ENCODE peak calls at places on chromosomes 2 and 18, in four cellular contexts. One of them, this sample, is unnamed.

GRCh38 chr2:194826241-194826640 is 830.8 kb upstream of the SLC39A10 start:
- DNase-seq in breast epithelium: no peak
- DNase-seq in transverse colon: no peak
- DNase-seq in esophagus muscularis mucosa: no peak
- DNase-seq in this sample: no peak

GRCh38 chr18:2846638-2847340 is at the start of gene EMILIN2:
- DNase-seq in breast epithelium: peak
- DNase-seq in esophagus muscularis mucosa: peak
- DNase-seq in transverse colon: peak
- DNase-seq in this sample: no peak

GRCh38 chr2:191803007-191803406 is 43.9 kb downstream of the CAVIN2 start:
- DNase-seq in esophagus muscularis mucosa: no peak
- DNase-seq in transverse colon: no peak
- DNase-seq in breast epithelium: no peak
- DNase-seq in this sample: no peak

GRCh38 chr2:210663574-210663973 is 107.2 kb downstream of the CPS1 start:
- DNase-seq in transverse colon: no peak
- DNase-seq in breast epithelium: no peak
- DNase-seq in esophagus muscularis mucosa: no peak
- DNase-seq in this sample: peak

GRCh38 chr2:33602216-33602830 is 3.2 kb upstream of the FAM98A start:
- DNase-seq in transverse colon: no peak
- DNase-seq in breast epithelium: no peak
- DNase-seq in esophagus muscularis mucosa: no peak
- DNase-seq in this sample: no peak

GRCh38 chr2:176614049-176614448 is 344.8 kb downstream of the MTX2 start:
- DNase-seq in transverse colon: no peak
- DNase-seq in breast epithelium: no peak
- DNase-seq in esophagus muscularis mucosa: no peak
- DNase-seq in this sample: no peak

GRCh38 chr2:51918113-51918512 is 886.2 kb upstream of the NRXN1 start:
- DNase-seq in breast epithelium: no peak
- DNase-seq in transverse colon: no peak
- DNase-seq in esophagus muscularis mucosa: no peak
- DNase-seq in this sample: peak

GRCh38 chr2:62938126-62938525 is 112.5 kb upstream of the OTX1 start:
- DNase-seq in transverse colon: no peak
- DNase-seq in esophagus muscularis mucosa: no peak
- DNase-seq in breast epithelium: no peak
- DNase-seq in this sample: no peak

GRCh38 chr18:48975221-48975816 is 24.6 kb upstream of the SMAD7 start:
- DNase-seq in transverse colon: no peak
- DNase-seq in esophagus muscularis mucosa: no peak
- DNase-seq in breast epithelium: no peak
- DNase-seq in this sample: no peak

GRCh38 chr18:24731981-24732380 is 271.5 kb downstream of the HRH4 start:
- DNase-seq in transverse colon: no peak
- DNase-seq in breast epithelium: no peak
- DNase-seq in esophagus muscularis mucosa: peak
- DNase-seq in this sample: peak

GRCh38 chr2:39530423-39530866 is 93.4 kb upstream of the MAP4K3 start:
- DNase-seq in transverse colon: no peak
- DNase-seq in esophagus muscularis mucosa: peak
- DNase-seq in breast epithelium: no peak
- DNase-seq in this sample: peak

GRCh38 chr18:41871229-41872000 is 83.6 kb upstream of the PIK3C3 start:
- DNase-seq in transverse colon: no peak
- DNase-seq in esophagus muscularis mucosa: no peak
- DNase-seq in breast epithelium: no peak
- DNase-seq in this sample: peak

GRCh38 chr2:140144611-140145010 is 1364.4 kb upstream of the NXPH2 start:
- DNase-seq in breast epithelium: no peak
- DNase-seq in transverse colon: no peak
- DNase-seq in esophagus muscularis mucosa: no peak
- DNase-seq in this sample: no peak

GRCh38 chr18:63936156-63936931 is 12.8 kb upstream of the HMSD start:
- DNase-seq in transverse colon: peak
- DNase-seq in esophagus muscularis mucosa: peak
- DNase-seq in breast epithelium: peak
- DNase-seq in this sample: peak

GRCh38 chr2:85064927-85065630 is 68.1 kb upstream of the TCF7L1 start:
- DNase-seq in transverse colon: no peak
- DNase-seq in breast epithelium: no peak
- DNase-seq in esophagus muscularis mucosa: no peak
- DNase-seq in this sample: no peak

GRCh38 chr2:165745916-165746315 is 48.1 kb downstream of the GALNT3 start:
- DNase-seq in breast epithelium: no peak
- DNase-seq in transverse colon: no peak
- DNase-seq in esophagus muscularis mucosa: no peak
- DNase-seq in this sample: peak

GRCh38 chr2:226495466-226496161 is 304.0 kb downstream of the IRS1 start:
- DNase-seq in breast epithelium: no peak
- DNase-seq in transverse colon: no peak
- DNase-seq in esophagus muscularis mucosa: no peak
- DNase-seq in this sample: no peak

GRCh38 chr2:135076556-135076955 is 24.5 kb downstream of the RAB3GAP1 start:
- DNase-seq in breast epithelium: no peak
- DNase-seq in transverse colon: no peak
- DNase-seq in esophagus muscularis mucosa: no peak
- DNase-seq in this sample: no peak

GRCh38 chr2:168490015-168490874 is 34.2 kb downstream of the CERS6 start:
- DNase-seq in breast epithelium: no peak
- DNase-seq in transverse colon: no peak
- DNase-seq in esophagus muscularis mucosa: no peak
- DNase-seq in this sample: no peak

DNA sequence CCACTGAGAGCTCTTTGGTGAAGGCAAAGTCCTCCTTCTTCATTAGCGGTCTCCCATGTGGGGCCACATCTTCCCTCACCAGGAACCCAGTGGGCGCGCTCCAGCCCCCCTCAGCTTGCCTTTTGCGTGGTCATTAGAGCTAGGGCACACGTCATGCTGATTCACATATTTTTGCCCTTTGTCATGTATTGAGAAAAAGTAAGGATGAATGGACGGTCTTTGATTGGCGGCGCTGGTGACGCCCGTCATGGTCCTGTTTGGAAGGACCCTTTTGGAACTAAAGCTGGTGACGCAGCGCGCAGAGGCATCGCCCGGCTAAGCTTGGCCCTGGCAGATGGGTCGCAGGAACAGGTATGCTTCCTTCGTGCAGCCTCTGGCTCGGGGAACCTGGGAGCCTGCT is 3.1 kb downstream of the SLC14A1 start:
- DNase-seq in transverse colon: no peak
- DNase-seq in esophagus muscularis mucosa: no peak
- DNase-seq in breast epithelium: no peak
- DNase-seq in this sample: no peak
- H3K27ac ChIP-seq in transverse colon: no peak
- H3K27ac ChIP-seq in esophagus muscularis mucosa: no peak
- H3K27ac ChIP-seq in breast epithelium: no peak
- H3K27ac ChIP-seq in this sample: no peak

DNA sequence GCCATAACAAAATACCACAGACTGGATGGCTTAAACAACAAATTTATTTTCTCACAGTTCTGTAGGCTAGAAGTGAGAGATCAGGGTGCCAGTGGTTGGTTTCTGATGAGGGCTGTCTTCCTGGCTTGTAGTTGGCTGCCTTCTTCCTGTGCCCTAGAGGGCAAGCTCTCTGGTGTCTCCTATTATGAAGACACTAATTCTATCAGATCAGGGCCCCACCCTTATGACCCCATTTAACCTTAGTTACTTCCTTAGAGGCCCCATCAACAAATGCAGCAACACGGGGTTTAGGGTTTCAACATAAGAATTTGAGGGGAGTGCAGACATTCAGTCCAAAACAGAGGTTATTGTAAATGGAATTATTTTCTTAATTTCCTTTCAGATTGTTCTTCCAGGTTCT is 22.9 kb downstream of the CYP27A1 start:
- DNase-seq in esophagus muscularis mucosa: peak
- DNase-seq in transverse colon: no peak
- DNase-seq in breast epithelium: peak
- DNase-seq in this sample: no peak
- H3K27ac ChIP-seq in esophagus muscularis mucosa: no peak
- H3K27ac ChIP-seq in transverse colon: peak
- H3K27ac ChIP-seq in breast epithelium: no peak
- H3K27ac ChIP-seq in this sample: no peak

GRCh38 chr2:42792087-42792582 is 248 bp downstream of the HAAO start:
- DNase-seq in esophagus muscularis mucosa: no peak
- DNase-seq in transverse colon: no peak
- DNase-seq in breast epithelium: no peak
- DNase-seq in this sample: no peak

GRCh38 chr2:42793314-42794270 is 1.2 kb upstream of the HAAO start:
- DNase-seq in breast epithelium: peak
- DNase-seq in transverse colon: no peak
- DNase-seq in esophagus muscularis mucosa: no peak
- DNase-seq in this sample: no peak

GRCh38 chr2:42791606-42792005 is 777 bp downstream of the HAAO start:
- DNase-seq in esophagus muscularis mucosa: no peak
- DNase-seq in breast epithelium: no peak
- DNase-seq in transverse colon: no peak
- DNase-seq in this sample: no peak

GRCh38 chr2:42794271-42795046 is 2.1 kb upstream of the HAAO start:
- DNase-seq in esophagus muscularis mucosa: no peak
- DNase-seq in transverse colon: peak
- DNase-seq in breast epithelium: no peak
- DNase-seq in this sample: no peak

DNA sequence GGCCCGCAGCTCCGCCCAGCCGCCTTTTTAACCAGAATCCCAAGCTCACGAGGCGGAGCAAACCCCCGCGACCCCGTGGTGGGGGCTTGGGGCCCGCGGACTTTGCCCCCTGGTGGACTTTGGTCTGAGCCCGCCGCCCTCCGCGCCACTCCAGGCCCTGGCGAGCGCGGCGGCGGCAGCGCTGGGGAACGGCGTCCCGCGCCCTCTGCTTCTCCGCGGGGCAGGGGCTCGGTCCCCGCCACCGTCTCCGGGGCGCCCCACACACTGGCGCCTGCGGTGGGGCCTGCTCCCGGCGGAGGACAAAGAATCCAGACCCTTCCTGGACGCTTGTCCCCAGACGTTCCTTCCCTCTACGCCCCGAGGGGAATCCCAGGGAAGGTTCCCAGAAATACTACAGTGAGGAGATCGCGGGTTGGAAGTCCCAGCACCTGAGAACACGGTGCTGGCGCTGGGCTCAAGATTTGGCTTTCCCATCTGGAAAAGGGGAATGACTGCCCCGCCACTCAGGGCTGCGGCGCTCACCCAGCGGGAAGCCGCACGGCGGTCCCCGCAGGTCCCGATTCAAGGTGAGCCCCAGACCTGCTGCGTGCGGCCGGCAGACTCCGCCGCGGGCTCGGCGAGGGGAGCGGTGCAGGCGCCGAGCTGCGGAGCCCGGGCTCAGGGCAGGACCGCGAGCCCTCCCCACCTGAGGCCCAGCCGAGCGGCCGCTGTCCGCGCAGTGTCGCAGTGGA is at the start of gene HAAO:
- DNase-seq in breast epithelium: peak
- DNase-seq in transverse colon: peak
- DNase-seq in esophagus muscularis mucosa: no peak
- DNase-seq in this sample: no peak
- H3K27ac ChIP-seq in breast epithelium: peak
- H3K27ac ChIP-seq in transverse colon: peak
- H3K27ac ChIP-seq in esophagus muscularis mucosa: peak
- H3K27ac ChIP-seq in this sample: no peak

GRCh38 chr2:28748176-28748575 is 3.5 kb upstream of the PPP1CB start:
- DNase-seq in transverse colon: no peak
- DNase-seq in breast epithelium: no peak
- DNase-seq in esophagus muscularis mucosa: no peak
- DNase-seq in this sample: no peak
- H3K27ac ChIP-seq in transverse colon: peak
- H3K27ac ChIP-seq in breast epithelium: peak
- H3K27ac ChIP-seq in esophagus muscularis mucosa: peak
- H3K27ac ChIP-seq in this sample: peak

GRCh38 chr2:70473101-70473722 is 80.4 kb downstream of the TGFA start:
- DNase-seq in breast epithelium: no peak
- DNase-seq in esophagus muscularis mucosa: no peak
- DNase-seq in transverse colon: no peak
- DNase-seq in this sample: no peak
- H3K27ac ChIP-seq in breast epithelium: no peak
- H3K27ac ChIP-seq in esophagus muscularis mucosa: no peak
- H3K27ac ChIP-seq in transverse colon: no peak
- H3K27ac ChIP-seq in this sample: no peak

DNA sequence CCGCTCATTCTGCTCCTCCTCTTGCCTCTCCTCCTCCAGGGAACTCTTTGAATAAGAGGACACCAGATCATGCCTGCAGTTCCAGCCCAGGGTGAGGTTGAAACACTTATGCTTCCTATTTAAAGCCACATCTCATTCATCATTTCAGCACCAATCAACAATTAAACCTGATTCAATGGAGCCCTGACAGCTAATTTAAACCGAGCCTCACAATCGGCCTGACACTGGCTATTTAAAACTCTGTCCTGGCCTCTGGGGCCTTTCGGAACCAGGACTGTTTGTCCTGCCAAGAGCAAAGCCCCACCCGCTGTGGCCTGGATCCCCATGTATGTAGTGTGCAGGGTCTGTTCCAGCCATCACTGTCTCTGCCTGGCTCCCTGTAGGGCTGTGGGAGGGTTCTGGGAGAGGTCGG is 97.5 kb downstream of the MCFD2 start:
- DNase-seq in transverse colon: peak
- DNase-seq in esophagus muscularis mucosa: no peak
- DNase-seq in breast epithelium: peak
- DNase-seq in this sample: no peak
- H3K27ac ChIP-seq in transverse colon: peak
- H3K27ac ChIP-seq in esophagus muscularis mucosa: peak
- H3K27ac ChIP-seq in breast epithelium: peak
- H3K27ac ChIP-seq in this sample: no peak

DNA sequence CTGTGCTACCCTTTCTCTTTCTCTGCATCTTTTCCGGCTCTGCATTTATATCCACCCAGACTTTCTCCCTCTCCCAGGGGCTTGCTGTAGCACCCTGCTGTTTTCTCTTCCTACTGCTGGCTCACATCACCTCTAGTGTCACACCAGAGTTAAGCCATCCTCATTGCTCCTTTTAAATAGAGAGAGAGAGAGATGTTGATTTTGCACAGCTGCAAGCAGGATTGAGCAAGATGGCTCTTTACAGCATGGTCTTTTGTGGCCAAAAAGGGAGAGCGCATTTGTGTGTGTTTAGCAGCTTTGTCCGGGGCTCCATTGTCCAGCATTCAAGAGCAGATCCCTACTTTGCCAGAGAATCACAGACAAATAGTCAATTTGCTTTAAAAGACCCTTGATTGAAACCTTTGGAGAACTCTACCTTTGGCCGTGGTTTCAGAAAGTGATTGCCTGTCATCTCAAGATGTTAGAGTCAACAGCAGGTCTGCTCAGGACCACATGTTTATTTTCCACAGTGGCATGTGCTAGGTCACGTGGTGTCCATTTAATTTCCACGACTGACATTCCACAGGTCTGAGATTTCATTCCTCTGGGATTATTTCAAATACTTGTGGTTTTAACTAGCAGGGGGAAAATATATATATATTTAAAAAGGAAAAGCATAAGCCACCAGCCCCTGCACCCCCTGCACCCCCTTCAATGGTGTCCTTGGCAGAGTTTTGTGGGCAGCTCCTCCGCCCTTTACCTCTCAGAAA is 360.0 kb upstream of the SLC14A2 start:
- DNase-seq in transverse colon: peak
- DNase-seq in breast epithelium: peak
- DNase-seq in esophagus muscularis mucosa: no peak
- DNase-seq in this sample: peak
- H3K27ac ChIP-seq in transverse colon: peak
- H3K27ac ChIP-seq in breast epithelium: peak
- H3K27ac ChIP-seq in esophagus muscularis mucosa: peak
- H3K27ac ChIP-seq in this sample: no peak

GRCh38 chr2:69645026-69645425 is 1.5 kb upstream of the AAK1 start:
- DNase-seq in transverse colon: no peak
- DNase-seq in breast epithelium: no peak
- DNase-seq in esophagus muscularis mucosa: no peak
- DNase-seq in this sample: peak
- H3K27ac ChIP-seq in transverse colon: peak
- H3K27ac ChIP-seq in breast epithelium: peak
- H3K27ac ChIP-seq in esophagus muscularis mucosa: peak
- H3K27ac ChIP-seq in this sample: no peak